ENCODE peak calls at places on chromosomes 5 and 9, in four cellular contexts. One of them, this sample, is unnamed.
A peak's percentile ranks its signal among the peaks of the same experiment; 100 is the strongest.

GRCh38 chr5:142053434-142054253 is 40.8 kb upstream of the GNPDA1 start:
- DNase-seq in psoas muscle: no peak
- DNase-seq in PC-3: peak; percentile 59
- DNase-seq in IMR-90: peak; percentile 43
- DNase-seq in this sample: no peak

GRCh38 chr5:149963722-149964121 is 3.2 kb downstream of the SLC26A2 start:
- DNase-seq in psoas muscle: no peak
- DNase-seq in PC-3: no peak
- DNase-seq in IMR-90: no peak
- DNase-seq in this sample: no peak

GRCh38 chr5:4832491-4832890 is 307.6 kb upstream of the ADAMTS16 start:
- DNase-seq in psoas muscle: no peak
- DNase-seq in PC-3: no peak
- DNase-seq in IMR-90: no peak
- DNase-seq in this sample: no peak

GRCh38 chr5:164649266-164649665 is 1143.8 kb downstream of the MAT2B start:
- DNase-seq in psoas muscle: no peak
- DNase-seq in PC-3: peak; percentile 21
- DNase-seq in IMR-90: no peak
- DNase-seq in this sample: no peak

GRCh38 chr5:172175263-172175719 is 12.7 kb downstream of the STK10 start:
- DNase-seq in psoas muscle: peak; percentile 65
- DNase-seq in PC-3: no peak
- DNase-seq in IMR-90: no peak
- DNase-seq in this sample: no peak

GRCh38 chr5:61525573-61526142 is 193.6 kb downstream of the ZSWIM6 start:
- DNase-seq in psoas muscle: no peak
- DNase-seq in PC-3: peak; percentile 33
- DNase-seq in IMR-90: peak; percentile 7
- DNase-seq in this sample: no peak

GRCh38 chr5:73540192-73540591 is 25.2 kb downstream of the ANKRA2 start:
- DNase-seq in psoas muscle: no peak
- DNase-seq in PC-3: peak; percentile 91
- DNase-seq in IMR-90: peak; percentile 90
- DNase-seq in this sample: no peak

GRCh38 chr9:124652203-124652992 is 118.7 kb downstream of the NR6A1 start:
- DNase-seq in psoas muscle: peak; percentile 20
- DNase-seq in PC-3: peak; percentile 82
- DNase-seq in IMR-90: peak; percentile 88
- DNase-seq in this sample: no peak

GRCh38 chr5:132070460-132071337 is 2.9 kb upstream of the CSF2 start:
- DNase-seq in psoas muscle: no peak
- DNase-seq in PC-3: no peak
- DNase-seq in IMR-90: peak; percentile 84
- DNase-seq in this sample: no peak

GRCh38 chr9:11312976-11313375 is 700.2 kb upstream of the PTPRD start:
- DNase-seq in psoas muscle: no peak
- DNase-seq in PC-3: no peak
- DNase-seq in IMR-90: no peak
- DNase-seq in this sample: no peak

GRCh38 chr5:65015767-65016166 is 247.0 kb downstream of the CWC27 start:
- DNase-seq in psoas muscle: no peak
- DNase-seq in PC-3: no peak
- DNase-seq in IMR-90: no peak
- DNase-seq in this sample: no peak

GRCh38 chr5:138685052-138685755 is 68.0 kb upstream of the CTNNA1 start:
- DNase-seq in psoas muscle: no peak
- DNase-seq in PC-3: no peak
- DNase-seq in IMR-90: no peak
- DNase-seq in this sample: no peak

GRCh38 chr9:117662651-117663050 is 41.6 kb upstream of the TLR4 start:
- DNase-seq in psoas muscle: no peak
- DNase-seq in PC-3: no peak
- DNase-seq in IMR-90: no peak
- DNase-seq in this sample: no peak

GRCh38 chr9:101472891-101473290 is 37.3 kb upstream of the ALDOB start:
- DNase-seq in psoas muscle: no peak
- DNase-seq in PC-3: no peak
- DNase-seq in IMR-90: no peak
- DNase-seq in this sample: no peak

GRCh38 chr9:84331119-84331791 is 9.3 kb downstream of the SLC28A3 start:
- DNase-seq in psoas muscle: no peak
- DNase-seq in PC-3: peak; percentile 75
- DNase-seq in IMR-90: peak; percentile 26
- DNase-seq in this sample: no peak

GRCh38 chr9:95892690-95893089 is 17.2 kb downstream of the ERCC6L2 start:
- DNase-seq in psoas muscle: no peak
- DNase-seq in PC-3: no peak
- DNase-seq in IMR-90: no peak
- DNase-seq in this sample: no peak

GRCh38 chr5:1942630-1943029 is 59.9 kb upstream of the IRX4 start:
- DNase-seq in psoas muscle: no peak
- DNase-seq in PC-3: no peak
- DNase-seq in IMR-90: no peak
- DNase-seq in this sample: no peak

GRCh38 chr5:115360036-115360685 is 63.7 kb upstream of the CCDC112 start:
- DNase-seq in psoas muscle: no peak
- DNase-seq in PC-3: peak; percentile 58
- DNase-seq in IMR-90: peak; percentile 57
- DNase-seq in this sample: no peak

GRCh38 chr5:125125031-125125823 is 378.8 kb upstream of the ZNF608 start:
- DNase-seq in psoas muscle: no peak
- DNase-seq in PC-3: no peak
- DNase-seq in IMR-90: peak; percentile 9
- DNase-seq in this sample: no peak

GRCh38 chr5:145941096-145941676 is 4.8 kb downstream of the SH3RF2 start:
- DNase-seq in psoas muscle: no peak
- DNase-seq in PC-3: peak; percentile 15
- DNase-seq in IMR-90: peak; percentile 25
- DNase-seq in this sample: no peak

GRCh38 chr9:129867138-129868032 is 32.1 kb downstream of the USP20 start:
- DNase-seq in psoas muscle: no peak
- DNase-seq in PC-3: no peak
- DNase-seq in IMR-90: no peak
- DNase-seq in this sample: no peak

GRCh38 chr5:16568875-16569580 is 47.8 kb downstream of the RETREG1 start:
- DNase-seq in psoas muscle: no peak
- DNase-seq in PC-3: no peak
- DNase-seq in IMR-90: no peak
- DNase-seq in this sample: no peak

GRCh38 chr9:109568568-109569210 is 70.6 kb upstream of the PTPN3 start:
- DNase-seq in psoas muscle: no peak
- DNase-seq in PC-3: no peak
- DNase-seq in IMR-90: no peak
- DNase-seq in this sample: no peak

GRCh38 chr5:151679421-151680155 is 7.1 kb downstream of the SPARC start:
- DNase-seq in psoas muscle: no peak
- DNase-seq in PC-3: no peak
- DNase-seq in IMR-90: no peak
- DNase-seq in this sample: no peak

GRCh38 chr9:3177362-3177761 is 333.5 kb upstream of the PUM3 start:
- DNase-seq in psoas muscle: no peak
- DNase-seq in PC-3: no peak
- DNase-seq in IMR-90: no peak
- DNase-seq in this sample: no peak

GRCh38 chr9:81214975-81215374 is 474.4 kb downstream of the TLE1 start:
- DNase-seq in psoas muscle: no peak
- DNase-seq in PC-3: no peak
- DNase-seq in IMR-90: no peak
- DNase-seq in this sample: no peak

GRCh38 chr5:74035521-74035937 is 409.5 kb downstream of the ARHGEF28 start:
- DNase-seq in psoas muscle: no peak
- DNase-seq in PC-3: peak; percentile 64
- DNase-seq in IMR-90: peak; percentile 69
- DNase-seq in this sample: no peak

GRCh38 chr5:3412146-3412545 is 183.5 kb upstream of the IRX1 start:
- DNase-seq in psoas muscle: no peak
- DNase-seq in PC-3: no peak
- DNase-seq in IMR-90: no peak
- DNase-seq in this sample: no peak

GRCh38 chr5:116280149-116280803 is 195.5 kb downstream of the COMMD10 start:
- DNase-seq in psoas muscle: no peak
- DNase-seq in PC-3: no peak
- DNase-seq in IMR-90: no peak
- DNase-seq in this sample: no peak

DNA sequence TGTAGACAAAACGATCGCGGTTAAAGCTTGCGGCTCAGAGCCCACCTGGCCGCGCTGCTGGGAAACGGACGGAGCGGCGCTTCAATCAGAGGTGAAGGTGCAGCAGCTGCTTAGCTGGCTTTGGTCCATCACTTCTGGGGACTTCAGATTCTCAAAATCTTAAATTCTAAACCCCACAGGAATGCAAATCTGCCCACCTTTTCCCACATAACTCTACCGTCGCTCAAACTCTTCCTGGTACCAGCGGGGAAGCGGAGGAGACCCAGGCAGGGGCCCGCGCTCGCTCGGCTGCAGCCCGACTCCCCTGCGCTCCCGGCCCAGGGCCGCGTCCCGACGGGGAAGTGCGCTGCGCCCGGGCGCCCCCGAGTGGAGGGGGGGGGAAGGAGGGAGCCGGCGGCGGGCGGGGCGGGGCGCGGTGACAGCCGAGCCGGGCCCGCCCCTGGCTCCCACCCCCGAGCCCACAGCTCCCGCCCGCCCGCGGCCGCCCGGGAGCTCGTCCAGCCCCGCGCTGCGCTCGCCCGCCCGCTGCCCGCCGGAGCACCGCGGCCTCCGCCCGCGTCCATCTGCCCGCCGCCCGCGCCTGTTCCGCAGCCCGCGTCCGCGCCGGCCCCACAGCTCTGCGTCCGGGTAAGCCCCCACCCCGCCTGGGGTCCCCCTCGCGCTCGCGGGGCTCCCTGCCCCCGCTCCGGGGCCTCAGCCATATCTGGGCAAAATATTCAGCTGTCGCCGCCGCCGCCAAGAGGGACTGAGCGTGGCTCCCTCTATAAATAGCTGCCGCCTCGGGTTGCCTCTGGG is at the start of gene TMOD1:
- DNase-seq in psoas muscle: peak; percentile 81
- DNase-seq in PC-3: peak; percentile 58
- DNase-seq in IMR-90: peak; percentile 34
- DNase-seq in this sample: no peak
- H3K4me3 ChIP-seq in psoas muscle: peak within 1 kb of the TSS; percentile 83
- H3K4me3 ChIP-seq in PC-3: peak within 1 kb of the TSS; percentile 71
- H3K4me3 ChIP-seq in IMR-90: peak within 1 kb of the TSS; percentile 68
- H3K4me3 ChIP-seq in this sample: peak within 1 kb of the TSS; percentile 81

GRCh38 chr9:6960777-6961176 is 203.0 kb downstream of the KDM4C start:
- DNase-seq in psoas muscle: no peak
- DNase-seq in PC-3: no peak
- DNase-seq in IMR-90: no peak
- DNase-seq in this sample: no peak

GRCh38 chr9:6959275-6960000 is 201.7 kb downstream of the KDM4C start:
- DNase-seq in psoas muscle: no peak
- DNase-seq in PC-3: no peak
- DNase-seq in IMR-90: no peak
- DNase-seq in this sample: no peak

GRCh38 chr9:6956796-6957355 is 199.1 kb downstream of the KDM4C start:
- DNase-seq in psoas muscle: no peak
- DNase-seq in PC-3: no peak
- DNase-seq in IMR-90: no peak
- DNase-seq in this sample: no peak

GRCh38 chr9:6965566-6965965 is 207.8 kb downstream of the KDM4C start:
- DNase-seq in psoas muscle: no peak
- DNase-seq in PC-3: no peak
- DNase-seq in IMR-90: no peak
- DNase-seq in this sample: no peak

DNA sequence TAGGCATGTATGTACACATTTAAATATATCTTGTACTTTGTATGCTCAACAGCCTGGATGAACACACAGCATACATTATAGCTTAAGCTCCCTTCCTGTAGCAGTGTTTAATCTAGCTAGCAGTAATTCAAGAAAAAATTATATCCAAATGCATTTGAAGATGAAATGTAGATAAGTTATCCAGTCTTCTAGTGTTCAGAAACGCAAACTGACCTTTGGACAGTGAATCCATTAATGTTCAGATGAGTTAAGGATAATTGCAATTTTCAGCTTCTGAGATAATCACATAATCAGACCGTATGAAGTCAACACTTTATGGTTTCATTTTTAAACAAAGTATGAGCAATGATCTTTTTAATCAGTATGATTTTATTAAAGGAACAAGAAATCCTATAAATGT is 204.4 kb downstream of the KDM4C start:
- DNase-seq in psoas muscle: no peak
- DNase-seq in PC-3: no peak
- DNase-seq in IMR-90: no peak
- DNase-seq in this sample: no peak
- TF ChIP-seq CTCF in psoas muscle: no peak
- TF ChIP-seq CTCF in PC-3: no peak
- TF ChIP-seq CTCF in IMR-90: no peak
- TF ChIP-seq CTCF in this sample: no peak

DNA sequence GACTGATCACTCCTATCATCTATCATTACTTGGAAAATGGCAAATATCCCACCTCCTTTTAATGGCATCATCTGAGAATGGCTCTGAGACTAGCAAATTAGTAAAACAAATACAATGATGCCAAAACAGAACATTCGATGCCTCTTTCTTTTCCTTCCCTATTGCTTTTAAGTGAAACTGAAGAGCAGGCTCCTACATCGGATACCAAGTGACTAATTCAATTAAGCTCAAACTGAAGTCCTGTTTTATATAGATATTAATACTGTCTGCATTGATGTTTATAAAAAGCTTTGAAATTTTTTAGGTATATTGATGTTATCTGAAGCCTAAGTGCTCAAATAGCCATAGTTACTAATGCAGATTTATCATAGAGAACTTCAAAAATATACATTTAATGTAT is 43.9 kb downstream of the SAXO1 start:
- DNase-seq in psoas muscle: no peak
- DNase-seq in PC-3: no peak
- DNase-seq in IMR-90: no peak
- DNase-seq in this sample: no peak
- H3K4me3 ChIP-seq in psoas muscle: no peak overlapping the region
- H3K4me3 ChIP-seq in PC-3: no peak overlapping the region
- H3K4me3 ChIP-seq in IMR-90: no peak overlapping the region
- H3K4me3 ChIP-seq in this sample: no peak overlapping the region

GRCh38 chr5:81856948-81857928 is 106.3 kb upstream of the SSBP2 start:
- DNase-seq in psoas muscle: peak; percentile 81
- DNase-seq in PC-3: peak; percentile 57
- DNase-seq in IMR-90: no peak
- DNase-seq in this sample: no peak
- TF ChIP-seq CTCF in psoas muscle: peak; percentile 23
- TF ChIP-seq CTCF in PC-3: peak; percentile 44
- TF ChIP-seq CTCF in IMR-90: peak; percentile 11
- TF ChIP-seq CTCF in this sample: peak; percentile 30

DNA sequence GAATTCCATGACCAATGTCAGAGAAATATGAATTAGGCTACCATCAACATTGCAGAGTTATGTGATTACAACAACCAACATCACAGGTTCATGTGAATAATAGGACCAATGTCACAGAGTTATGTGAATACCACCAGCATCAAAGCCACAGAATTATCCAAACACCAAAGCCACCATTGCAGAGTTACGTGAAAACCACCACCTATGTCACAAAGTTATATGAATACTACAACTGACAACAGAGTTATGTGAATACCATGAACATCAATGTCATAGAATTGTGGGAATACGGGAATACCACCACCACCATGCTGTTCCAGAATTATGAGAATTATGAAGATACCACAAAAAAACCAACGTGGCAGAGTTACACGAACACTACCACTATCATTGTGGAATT is 64.8 kb downstream of the SHC3 start:
- DNase-seq in psoas muscle: no peak
- DNase-seq in PC-3: no peak
- DNase-seq in IMR-90: no peak
- DNase-seq in this sample: no peak
- H3K4me3 ChIP-seq in psoas muscle: no peak overlapping the region
- H3K4me3 ChIP-seq in PC-3: no peak overlapping the region
- H3K4me3 ChIP-seq in IMR-90: no peak overlapping the region
- H3K4me3 ChIP-seq in this sample: no peak overlapping the region